ENCODE peak calls at places on chromosomes 16 and 17, in six cellular contexts. V is left ventricle myocardium inferior, H is pancreas, B is WERI-Rb-1, U is body of pancreas, D is AG04449. C is an unnamed sample.

GRCh38 chr17:7559307-7560171 is 989 bp downstream of the TNFSF13 start:
- DNase-seq in V (no peak), H (peak), B (no peak), U (peak), D (no peak), C (no peak)

GRCh38 chr17:77542551-77543490 is 402.1 kb downstream of the SEC14L1 start:
- DNase-seq in V (peak), H (peak), B (peak), U (peak), D (peak), C (peak)

GRCh38 chr16:58488531-58488930 is 11.4 kb upstream of the NDRG4 start:
- DNase-seq in V (no peak), H (no peak), B (no peak), U (no peak), D (no peak), C (no peak)

GRCh38 chr16:11361751-11362742 is 16.8 kb downstream of the RMI2 start:
- DNase-seq in V (no peak), H (no peak), B (no peak), U (no peak), D (no peak), C (no peak)

GRCh38 chr17:82073446-82073845 is 7.8 kb upstream of the DUS1L start:
- DNase-seq in V (no peak), H (no peak), B (no peak), U (no peak), D (no peak), C (no peak)

GRCh38 chr17:17774009-17774881 is 62.5 kb downstream of the SREBF1 start:
- DNase-seq in V (peak), H (peak), B (no peak), U (peak), D (no peak), C (no peak)

GRCh38 chr16:21194771-21195301 is 16.5 kb downstream of the ZP2 start:
- DNase-seq in V (no peak), H (no peak), B (no peak), U (no peak), D (no peak), C (no peak)

GRCh38 chr17:38671939-38672720 is 2.6 kb downstream of the EPOP start:
- DNase-seq in V (no peak), H (no peak), B (no peak), U (no peak), D (no peak), C (no peak)

GRCh38 chr16:1150511-1150982 is 2.4 kb upstream of the CACNA1H start:
- DNase-seq in V (no peak), H (no peak), B (no peak), U (no peak), D (no peak), C (no peak)

GRCh38 chr17:71995570-71995969 is 125.2 kb upstream of the SOX9 start:
- DNase-seq in V (no peak), H (no peak), B (no peak), U (no peak), D (no peak), C (no peak)

GRCh38 chr17:49908782-49909714 is 59.9 kb upstream of the DLX4 start:
- DNase-seq in V (no peak), H (no peak), B (no peak), U (no peak), D (no peak), C (no peak)

GRCh38 chr16:50547340-50547865 is 793 bp upstream of the NKD1 start:
- DNase-seq in V (peak), H (peak), B (peak), U (peak), D (no peak), C (no peak)

GRCh38 chr16:8251298-8251697 is 339.0 kb downstream of the TMEM114 start:
- DNase-seq in V (no peak), H (no peak), B (no peak), U (no peak), D (no peak), C (no peak)

GRCh38 chr17:47840742-47841487 is at the start of gene SCRN2:
- DNase-seq in V (peak), H (peak), B (peak), U (peak), D (no peak), C (peak)

GRCh38 chr17:50943575-50943933 is 77.4 kb upstream of the TOB1 start:
- DNase-seq in V (no peak), H (peak), B (peak), U (peak), D (no peak), C (no peak)

GRCh38 chr17:7523033-7523432 is 25.8 kb upstream of the TNFSF12 start:
- DNase-seq in V (no peak), H (no peak), B (peak), U (peak), D (no peak), C (no peak)

GRCh38 chr16:85418978-85419491 is 194.1 kb upstream of the GSE1 start:
- DNase-seq in V (peak), H (peak), B (peak), U (peak), D (no peak), C (no peak)
- TF ChIP-seq CTCF in V (no peak), H (no peak), B (peak), U (no peak), D (no peak), C (no peak)

DNA sequence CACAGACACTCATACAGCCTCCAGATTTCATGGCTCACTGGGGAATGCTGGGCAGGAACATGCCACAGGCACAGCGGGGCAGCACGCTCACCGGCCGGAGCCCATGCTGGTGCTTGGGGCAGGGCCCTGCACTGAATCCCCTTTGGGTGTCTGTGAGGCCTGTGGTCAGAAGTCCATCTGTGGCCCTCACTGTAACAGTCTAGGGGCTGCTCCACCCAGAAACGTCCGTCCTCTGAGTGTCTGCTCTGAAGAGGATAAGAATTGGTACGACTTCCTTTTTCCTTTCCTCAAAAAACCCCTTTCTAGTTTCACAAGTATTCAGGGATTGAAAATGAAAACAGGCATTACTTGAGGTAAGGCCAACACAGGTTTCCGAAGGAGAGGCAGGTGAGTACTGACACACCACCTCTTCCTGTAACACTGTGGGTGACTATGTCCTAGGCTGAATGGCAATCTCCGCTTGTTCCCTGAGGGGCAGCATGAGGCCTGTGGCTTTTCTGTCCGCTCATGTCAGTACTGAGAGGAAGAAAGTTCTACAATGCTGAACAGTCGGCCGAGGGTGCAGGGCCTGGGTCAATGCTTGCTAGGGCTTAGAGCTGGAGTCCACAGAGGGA is 42.5 kb downstream of the TMEM11 start:
- DNase-seq in V (no peak), H (peak), B (no peak), U (no peak), D (no peak), C (no peak)
- TF ChIP-seq CTCF in V (no peak), H (no peak), B (no peak), U (no peak), D (no peak), C (no peak)

GRCh38 chr17:29620271-29620670 is 2.4 kb downstream of the CORO6 start:
- DNase-seq in V (no peak), H (no peak), B (no peak), U (no peak), D (no peak), C (no peak)

GRCh38 chr17:29617481-29618271 is 5.0 kb downstream of the CORO6 start:
- DNase-seq in V (peak), H (peak), B (no peak), U (peak), D (no peak), C (no peak)

GRCh38 chr17:29618272-29619065 is 4.2 kb downstream of the CORO6 start:
- DNase-seq in V (no peak), H (no peak), B (no peak), U (no peak), D (no peak), C (no peak)

GRCh38 chr17:29620779-29621500 is 1.8 kb downstream of the CORO6 start:
- DNase-seq in V (no peak), H (no peak), B (no peak), U (no peak), D (no peak), C (no peak)

DNA sequence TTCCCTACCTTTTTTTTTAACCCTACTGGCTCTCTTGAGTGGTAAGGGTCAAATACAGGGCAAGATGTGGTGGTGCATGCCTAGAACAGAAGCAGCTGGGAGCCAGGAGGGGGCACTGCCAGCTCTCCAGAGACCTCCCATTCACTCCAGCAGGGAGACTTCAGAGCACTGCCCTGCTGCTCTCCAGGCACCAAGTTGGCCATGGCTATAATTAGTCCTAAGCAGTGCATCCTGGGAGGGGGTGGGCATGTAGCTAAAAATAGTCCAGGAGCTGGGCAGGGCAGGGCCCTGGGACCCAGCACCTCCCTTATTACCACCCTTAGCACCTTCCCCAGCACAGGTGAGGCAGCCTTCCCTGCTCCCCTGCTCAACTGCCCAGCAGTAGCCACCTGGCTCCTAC is 3.5 kb downstream of the CORO6 start:
- DNase-seq in V (no peak), H (no peak), B (no peak), U (no peak), D (no peak), C (no peak)
- TF ChIP-seq CTCF in V (peak), H (no peak), B (peak), U (no peak), D (peak), C (peak)

DNA sequence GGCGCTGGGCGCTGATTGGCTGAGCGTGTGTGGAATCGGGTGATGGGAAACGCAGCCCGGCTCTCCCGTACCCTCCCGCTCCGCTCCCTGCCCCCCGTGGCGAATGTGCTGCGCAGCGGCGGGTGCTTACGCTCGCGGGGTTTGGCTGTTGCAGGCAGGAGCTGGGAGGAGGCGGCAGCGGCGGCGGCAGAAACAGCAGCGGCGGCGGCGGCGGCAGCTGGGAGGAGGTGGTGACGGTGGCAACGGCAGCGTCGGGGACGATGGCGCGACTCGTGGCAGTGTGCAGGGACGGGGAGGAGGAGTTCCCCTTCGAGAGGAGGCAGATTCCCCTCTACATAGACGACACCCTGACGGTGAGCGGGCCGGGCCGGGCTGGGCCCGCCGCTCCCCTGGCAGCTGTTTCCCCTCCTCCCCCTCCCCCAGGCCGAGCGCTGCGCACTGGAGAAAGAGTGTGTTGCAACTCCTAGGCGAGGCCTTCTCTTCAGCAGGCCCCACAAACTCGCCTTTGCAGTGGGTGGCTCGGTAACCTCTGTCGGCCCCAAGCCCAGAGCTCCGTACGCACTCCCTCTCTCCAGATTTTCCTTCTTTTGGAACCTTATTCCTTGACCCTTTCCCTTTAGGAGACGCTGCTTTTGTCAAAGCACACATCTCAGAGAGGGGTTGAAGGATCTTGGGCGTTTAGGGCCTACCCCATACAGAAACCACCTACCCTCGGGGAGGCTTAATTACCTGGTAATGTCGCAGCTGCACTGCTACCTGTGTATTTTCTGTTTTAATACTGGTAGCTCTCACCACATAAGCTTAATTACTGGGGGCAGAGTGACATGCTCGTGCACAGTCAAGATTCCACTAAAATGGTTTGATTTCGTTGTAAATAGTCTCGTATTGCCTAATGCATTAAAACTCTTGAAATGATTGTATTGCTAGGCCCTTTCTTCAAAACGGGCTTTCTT is 1.0 kb downstream of the GGNBP2 start:
- DNase-seq in V (peak), H (peak), B (peak), U (peak), D (peak), C (peak)
- TF ChIP-seq CTCF in V (peak), H (no peak), B (peak), U (peak), D (no peak), C (no peak)

GRCh38 chr16:70757183-70757582 is 43.8 kb downstream of the VAC14 start:
- DNase-seq in V (no peak), H (no peak), B (no peak), U (no peak), D (no peak), C (no peak)
- TF ChIP-seq CTCF in V (no peak), H (no peak), B (no peak), U (no peak), D (no peak), C (no peak)

DNA sequence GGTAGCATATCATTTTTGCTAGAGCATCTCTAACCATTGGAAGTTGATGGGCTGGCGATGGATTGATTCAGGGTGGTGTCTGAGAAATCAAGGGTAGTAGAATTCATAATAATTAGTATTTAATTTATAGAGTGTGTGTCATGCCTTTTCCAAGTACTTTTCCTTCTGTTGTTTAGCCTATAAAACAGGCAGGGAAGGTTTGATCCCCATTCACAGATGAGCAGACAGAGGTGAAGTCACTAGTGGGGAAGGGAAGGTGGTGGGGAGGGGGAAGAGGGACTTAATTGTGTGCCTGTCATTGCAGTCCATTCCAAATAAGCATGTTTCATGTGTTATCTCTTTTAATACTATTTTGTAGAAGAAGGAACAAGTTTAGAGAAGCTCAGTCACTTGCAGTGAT is 131.3 kb downstream of the MSI2 start:
- DNase-seq in V (no peak), H (no peak), B (no peak), U (no peak), D (no peak), C (no peak)
- TF ChIP-seq CTCF in V (no peak), H (no peak), B (no peak), U (no peak), D (no peak), C (no peak)

C was measured in AG09319.